ENCODE peak calls at places on chromosomes 11 and 22, in nine cellular contexts. One of them, this sample, is unnamed.

GRCh38 chr11:70854201-70854600 is 398.2 kb downstream of the SHANK2 start:
- DNase-seq in NCI-H2171 treated with DMSO at 0.1 percent for 48 hours: no peak
- DNase-seq in NCI-H2081: no peak
- DNase-seq in GM12865: no peak
- DNase-seq in EL: no peak
- DNase-seq in NCI-H526 treated with DMSO at 0.1 percent for 48 hours: no peak
- DNase-seq in fibroblast of lung: no peak
- DNase-seq in left ventricle myocardium inferior: no peak
- DNase-seq in CD4-positive, alpha-beta T cell: no peak
- DNase-seq in this sample: peak; percentile 59

GRCh38 chr11:131688056-131688693 is 317.8 kb downstream of the NTM start:
- DNase-seq in NCI-H2171 treated with DMSO at 0.1 percent for 48 hours: no peak
- DNase-seq in NCI-H2081: peak; percentile 49
- DNase-seq in GM12865: peak; percentile 57
- DNase-seq in EL: peak; percentile 53
- DNase-seq in NCI-H526 treated with DMSO at 0.1 percent for 48 hours: peak; percentile 34
- DNase-seq in fibroblast of lung: peak; percentile 48
- DNase-seq in left ventricle myocardium inferior: peak; percentile 47
- DNase-seq in CD4-positive, alpha-beta T cell: no peak
- DNase-seq in this sample: peak; percentile 52

GRCh38 chr11:36953986-36954385 is 355.9 kb upstream of the RAG2 start:
- DNase-seq in NCI-H2171 treated with DMSO at 0.1 percent for 48 hours: no peak
- DNase-seq in NCI-H2081: no peak
- DNase-seq in GM12865: no peak
- DNase-seq in EL: no peak
- DNase-seq in NCI-H526 treated with DMSO at 0.1 percent for 48 hours: no peak
- DNase-seq in fibroblast of lung: peak; percentile 1
- DNase-seq in left ventricle myocardium inferior: no peak
- DNase-seq in CD4-positive, alpha-beta T cell: no peak
- DNase-seq in this sample: no peak

GRCh38 chr11:17979770-17980371 is 33.0 kb downstream of the SERGEF start:
- DNase-seq in NCI-H2171 treated with DMSO at 0.1 percent for 48 hours: peak; percentile 43
- DNase-seq in NCI-H2081: peak; percentile 16
- DNase-seq in GM12865: peak; percentile 41
- DNase-seq in EL: peak; percentile 17
- DNase-seq in NCI-H526 treated with DMSO at 0.1 percent for 48 hours: peak; percentile 56
- DNase-seq in fibroblast of lung: peak; percentile 19
- DNase-seq in left ventricle myocardium inferior: no peak
- DNase-seq in CD4-positive, alpha-beta T cell: peak; percentile 11
- DNase-seq in this sample: peak; percentile 19

GRCh38 chr22:19719055-19719482 is 4.3 kb upstream of the GP1BB start:
- DNase-seq in NCI-H2171 treated with DMSO at 0.1 percent for 48 hours: no peak
- DNase-seq in NCI-H2081: no peak
- DNase-seq in GM12865: no peak
- DNase-seq in EL: no peak
- DNase-seq in NCI-H526 treated with DMSO at 0.1 percent for 48 hours: no peak
- DNase-seq in fibroblast of lung: no peak
- DNase-seq in left ventricle myocardium inferior: peak; percentile 49
- DNase-seq in CD4-positive, alpha-beta T cell: no peak
- DNase-seq in this sample: no peak

GRCh38 chr11:7490054-7490453 is 4.7 kb downstream of the OLFML1 start:
- DNase-seq in NCI-H2171 treated with DMSO at 0.1 percent for 48 hours: no peak
- DNase-seq in NCI-H2081: no peak
- DNase-seq in GM12865: no peak
- DNase-seq in EL: peak; percentile 91
- DNase-seq in NCI-H526 treated with DMSO at 0.1 percent for 48 hours: no peak
- DNase-seq in fibroblast of lung: peak; percentile 76
- DNase-seq in left ventricle myocardium inferior: no peak
- DNase-seq in CD4-positive, alpha-beta T cell: no peak
- DNase-seq in this sample: no peak

GRCh38 chr22:29167032-29167911 is 38.4 kb upstream of the EMID1 start:
- DNase-seq in NCI-H2171 treated with DMSO at 0.1 percent for 48 hours: no peak
- DNase-seq in NCI-H2081: no peak
- DNase-seq in GM12865: peak; percentile 99
- DNase-seq in EL: no peak
- DNase-seq in NCI-H526 treated with DMSO at 0.1 percent for 48 hours: no peak
- DNase-seq in fibroblast of lung: no peak
- DNase-seq in left ventricle myocardium inferior: no peak
- DNase-seq in CD4-positive, alpha-beta T cell: peak; percentile 12
- DNase-seq in this sample: peak; percentile 48

GRCh38 chr11:77087723-77088225 is 14.9 kb upstream of the OMP start:
- DNase-seq in NCI-H2171 treated with DMSO at 0.1 percent for 48 hours: no peak
- DNase-seq in NCI-H2081: no peak
- DNase-seq in GM12865: no peak
- DNase-seq in EL: no peak
- DNase-seq in NCI-H526 treated with DMSO at 0.1 percent for 48 hours: no peak
- DNase-seq in fibroblast of lung: no peak
- DNase-seq in left ventricle myocardium inferior: no peak
- DNase-seq in CD4-positive, alpha-beta T cell: no peak
- DNase-seq in this sample: no peak

GRCh38 chr11:11558352-11558751 is 63.5 kb downstream of the GALNT18 start:
- DNase-seq in NCI-H2171 treated with DMSO at 0.1 percent for 48 hours: no peak
- DNase-seq in NCI-H2081: no peak
- DNase-seq in GM12865: no peak
- DNase-seq in EL: no peak
- DNase-seq in NCI-H526 treated with DMSO at 0.1 percent for 48 hours: no peak
- DNase-seq in fibroblast of lung: no peak
- DNase-seq in left ventricle myocardium inferior: no peak
- DNase-seq in CD4-positive, alpha-beta T cell: no peak
- DNase-seq in this sample: no peak

GRCh38 chr11:119031912-119032280 is 1.2 kb upstream of the SLC37A4 start:
- DNase-seq in NCI-H2171 treated with DMSO at 0.1 percent for 48 hours: no peak
- DNase-seq in NCI-H2081: no peak
- DNase-seq in GM12865: no peak
- DNase-seq in EL: no peak
- DNase-seq in NCI-H526 treated with DMSO at 0.1 percent for 48 hours: no peak
- DNase-seq in fibroblast of lung: no peak
- DNase-seq in left ventricle myocardium inferior: no peak
- DNase-seq in CD4-positive, alpha-beta T cell: no peak
- DNase-seq in this sample: no peak

GRCh38 chr11:63829823-63830489 is 9.0 kb upstream of the MARK2 start:
- DNase-seq in NCI-H2171 treated with DMSO at 0.1 percent for 48 hours: peak; percentile 5
- DNase-seq in NCI-H2081: no peak
- DNase-seq in GM12865: peak; percentile 28
- DNase-seq in EL: peak; percentile 36
- DNase-seq in NCI-H526 treated with DMSO at 0.1 percent for 48 hours: no peak
- DNase-seq in fibroblast of lung: peak; percentile 49
- DNase-seq in left ventricle myocardium inferior: no peak
- DNase-seq in CD4-positive, alpha-beta T cell: no peak
- DNase-seq in this sample: peak; percentile 34

This sample was measured in RPMI8226.